ENCODE peak calls at places on chromosomes 6 and 20, in four cellular contexts. S is esophagus muscularis mucosa; D is neural progenitor cell; E is CD4-positive, alpha-beta T cell. T is an unnamed sample.

GRCh38 chr6:129667621-129668020 is 42.4 kb downstream of the ARHGAP18 start:
- DNase-seq in S (no peak), D (no peak), E (no peak), T (no peak)

GRCh38 chr6:35228483-35228882 is 14.7 kb downstream of the SCUBE3 start:
- DNase-seq in S (no peak), D (no peak), E (no peak), T (no peak)

GRCh38 chr20:46699651-46700359 is 9.6 kb upstream of the SLC2A10 start:
- DNase-seq in S (no peak), D (peak), E (no peak), T (no peak)

GRCh38 chr6:47278545-47278944 is 31.2 kb downstream of the TNFRSF21 start:
- DNase-seq in S (no peak), D (no peak), E (no peak), T (no peak)

GRCh38 chr6:43939281-43940070 is 169.5 kb downstream of the VEGFA start:
- DNase-seq in S (no peak), D (no peak), E (no peak), T (peak)

GRCh38 chr6:38701551-38701950 is 1.4 kb downstream of the GLO1 start:
- DNase-seq in S (no peak), D (no peak), E (no peak), T (no peak)

GRCh38 chr6:28303570-28303969 is 22.2 kb downstream of the PGBD1 start:
- DNase-seq in S (no peak), D (no peak), E (no peak), T (no peak)

GRCh38 chr6:3530515-3530914 is 73.7 kb upstream of the SLC22A23 start:
- DNase-seq in S (peak), D (no peak), E (no peak), T (peak)

GRCh38 chr6:152026291-152026690 is 218.8 kb downstream of the ESR1 start:
- DNase-seq in S (no peak), D (no peak), E (no peak), T (no peak)

GRCh38 chr6:14863896-14864850 is 381.7 kb upstream of the JARID2 start:
- DNase-seq in S (no peak), D (peak), E (no peak), T (no peak)

GRCh38 chr6:28743271-28743789 is 180.5 kb downstream of the TRIM27 start:
- DNase-seq in S (peak), D (no peak), E (no peak), T (no peak)

GRCh38 chr6:106527979-106528378 is 101.3 kb downstream of the RTN4IP1 start:
- DNase-seq in S (no peak), D (no peak), E (no peak), T (no peak)

GRCh38 chr6:161100072-161100471 is 108.5 kb downstream of the MAP3K4 start:
- DNase-seq in S (no peak), D (no peak), E (no peak), T (no peak)

GRCh38 chr6:161103475-161103874 is 111.9 kb downstream of the MAP3K4 start:
- DNase-seq in S (no peak), D (no peak), E (no peak), T (no peak)

GRCh38 chr6:161104966-161105365 is 113.4 kb downstream of the MAP3K4 start:
- DNase-seq in S (no peak), D (no peak), E (no peak), T (no peak)

GRCh38 chr6:161105408-161105807 is 113.8 kb downstream of the MAP3K4 start:
- DNase-seq in S (no peak), D (no peak), E (no peak), T (no peak)

GRCh38 chr6:161101517-161101916 is 109.9 kb downstream of the MAP3K4 start:
- DNase-seq in S (no peak), D (peak), E (no peak), T (no peak)
- TF ChIP-seq CTCF in S (peak), D (peak), E (no peak), T (peak)

GRCh38 chr20:44253528-44253927 is 6.4 kb downstream of the GDAP1L1 start:
- DNase-seq in S (no peak), D (no peak), E (no peak), T (no peak)
- TF ChIP-seq CTCF in S (no peak), D (no peak), E (no peak), T (no peak)

GRCh38 chr6:41228616-41229015 is 467 bp downstream of the TREML4 start:
- DNase-seq in S (peak), D (peak), E (no peak), T (peak)
- TF ChIP-seq CTCF in S (no peak), D (peak), E (no peak), T (no peak)

DNA sequence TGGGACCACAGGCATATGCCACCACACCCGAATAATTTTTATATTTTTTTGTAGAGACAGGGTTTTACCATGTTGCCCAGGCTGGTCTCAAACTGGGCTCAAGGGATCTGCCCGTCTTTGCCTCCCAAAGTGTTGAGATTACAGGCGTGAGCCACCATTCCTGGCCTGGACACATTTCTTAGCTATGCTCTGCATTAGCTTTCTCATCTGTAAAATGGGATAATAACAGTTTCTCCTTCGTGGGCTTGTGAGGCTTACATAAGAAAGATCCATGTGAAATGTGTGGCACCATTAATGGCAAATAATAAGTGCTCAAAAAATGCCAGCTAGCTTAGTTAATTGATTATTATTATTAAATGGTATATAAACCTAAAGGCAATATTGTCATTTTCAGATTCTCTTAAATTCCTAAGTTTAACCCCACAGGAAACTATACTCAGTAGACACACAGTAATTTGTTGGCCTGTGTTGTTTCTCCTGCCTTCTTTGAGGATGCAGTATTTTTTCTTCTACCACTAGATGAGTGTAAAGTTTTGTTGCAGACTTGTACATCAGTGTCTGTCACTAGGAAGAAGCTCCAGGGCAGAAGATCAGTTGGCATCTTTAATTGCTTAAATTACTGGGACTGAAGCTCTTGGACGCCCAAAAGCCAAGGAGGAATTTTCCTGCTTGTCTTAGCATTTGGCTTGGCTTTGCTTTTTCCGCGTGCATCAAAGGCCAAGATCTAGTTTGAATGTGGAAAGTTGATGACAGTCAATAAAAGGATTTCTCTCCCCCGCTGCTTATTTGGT is 162.3 kb upstream of the ZNF217 start:
- DNase-seq in S (no peak), D (no peak), E (no peak), T (no peak)
- TF ChIP-seq CTCF in S (no peak), D (no peak), E (no peak), T (no peak)

GRCh38 chr6:10429638-10430427 is 15.0 kb upstream of the TFAP2A start:
- DNase-seq in S (peak), D (peak), E (no peak), T (peak)
- TF ChIP-seq CTCF in S (peak), D (peak), E (no peak), T (peak)

GRCh38 chr6:75993236-75994162 is 79.0 kb downstream of the IMPG1 start:
- DNase-seq in S (no peak), D (peak), E (no peak), T (no peak)

GRCh38 chr6:75986935-75987334 is 85.5 kb downstream of the IMPG1 start:
- DNase-seq in S (no peak), D (no peak), E (no peak), T (no peak)

GRCh38 chr6:75991941-75992340 is 80.5 kb downstream of the IMPG1 start:
- DNase-seq in S (no peak), D (peak), E (no peak), T (no peak)
- TF ChIP-seq CTCF in S (no peak), D (peak), E (no peak), T (no peak)

T was measured in osteocyte.